ENCODE peak calls at places on chromosomes 1 and 21, in ten cellular contexts. E is ACHN; Z is non-pigmented ciliary epithelial cell; W is Caki2; Q is amniotic stem cell; G is left colon; I is activated CD4-positive, alpha-beta T cell treated with anti-CD3 and anti-CD28 coated beads for 36 hours; J is nucleus accumbens; H is mammary epithelial cell; T is mucosa of descending colon. D is an unnamed sample.

GRCh38 chr1:43764581-43764980 is 57.2 kb downstream of the ST3GAL3 start:
- DNase-seq in Q (no peak), E (no peak), G (no peak), J (no peak), Z (no peak), W (no peak), T (no peak), H (no peak), I (no peak), D (no peak)

GRCh38 chr1:40711465-40712404 is 20.2 kb downstream of the NFYC start:
- DNase-seq in G (no peak), T (peak), E (peak), H (peak), Q (no peak), J (no peak), Z (peak), W (peak), I (no peak), D (no peak)

GRCh38 chr1:91201699-91202098 is 179.9 kb upstream of the ZNF644 start:
- DNase-seq in W (no peak), H (no peak), Z (no peak), I (no peak), Q (no peak), E (no peak), J (no peak), T (no peak), G (no peak), D (no peak)

GRCh38 chr1:66335859-66336640 is 197.9 kb upstream of the SGIP1 start:
- DNase-seq in H (no peak), I (peak), Q (no peak), W (no peak), T (peak), Z (no peak), G (peak), E (no peak), J (peak), D (no peak)

GRCh38 chr1:71490432-71490831 is 409.6 kb upstream of the ZRANB2 start:
- DNase-seq in G (no peak), E (peak), Q (no peak), W (peak), T (no peak), Z (no peak), J (no peak), I (no peak), H (peak), D (no peak)

GRCh38 chr1:14415396-14415795 is 183.1 kb upstream of the KAZN start:
- DNase-seq in W (no peak), Z (no peak), H (no peak), J (no peak), I (peak), E (no peak), Q (no peak), G (no peak), T (no peak), D (no peak)

GRCh38 chr1:202834771-202835547 is 24.2 kb downstream of the PCAT6 start:
- DNase-seq in H (peak), E (no peak), W (no peak), J (peak), Z (no peak), I (peak), T (no peak), Q (no peak), G (no peak), D (no peak)

GRCh38 chr1:65059930-65060538 is 88.0 kb upstream of the AK4 start:
- DNase-seq in T (no peak), G (no peak), Q (no peak), Z (no peak), W (peak), E (peak), H (peak), J (no peak), I (no peak), D (no peak)

GRCh38 chr1:64038965-64039926 is 164.2 kb upstream of the UBE2U start:
- DNase-seq in J (peak), Z (peak), Q (peak), I (no peak), E (peak), G (no peak), W (peak), H (peak), T (no peak), D (peak)

GRCh38 chr1:198156111-198156744 is 570 bp upstream of the NEK7 start:
- DNase-seq in Z (no peak), H (peak), W (peak), T (no peak), I (peak), J (peak), E (peak), G (peak), Q (no peak), D (no peak)

GRCh38 chr1:89527750-89528381 is 3.2 kb downstream of the LRRC8B start:
- DNase-seq in G (no peak), E (no peak), H (no peak), W (no peak), I (no peak), T (no peak), J (no peak), Q (no peak), Z (no peak), D (no peak)

GRCh38 chr1:1038694-1039093 is 18.8 kb downstream of the AGRN start:
- DNase-seq in T (no peak), I (no peak), Z (no peak), Q (no peak), W (no peak), J (no peak), G (no peak), E (no peak), H (no peak), D (no peak)

GRCh38 chr1:207579436-207579799 is 65.5 kb upstream of the CR1L start:
- DNase-seq in Q (peak), T (no peak), I (peak), G (peak), H (peak), Z (peak), E (peak), J (peak), W (peak), D (peak)

GRCh38 chr1:206700445-206701036 is 15.8 kb downstream of the MAPKAPK2 start:
- DNase-seq in W (no peak), T (no peak), J (no peak), G (no peak), E (no peak), I (no peak), H (no peak), Q (no peak), Z (no peak), D (peak)

GRCh38 chr21:27606422-27606821 is 639.5 kb upstream of the ADAMTS5 start:
- DNase-seq in I (no peak), T (no peak), J (no peak), G (no peak), Z (no peak), E (no peak), H (no peak), Q (no peak), W (no peak), D (no peak)

D was measured in AG04450.